ENCODE peak calls at places on chromosomes 11 and 22, in four cellular contexts. One of them, this sample, is unnamed.

GRCh38 chr11:44563716-44564115 is 1.7 kb upstream of the CD82 start:
- DNase-seq in fibroblast of lung: peak; percentile 80
- DNase-seq in neural progenitor cell: no peak
- DNase-seq in PC-3: no peak
- DNase-seq in this sample: no peak

GRCh38 chr11:16804104-16804947 is 65.9 kb downstream of the C11orf58 start:
- DNase-seq in neural progenitor cell: no peak
- DNase-seq in fibroblast of lung: peak; percentile 20
- DNase-seq in PC-3: peak; percentile 34
- DNase-seq in this sample: no peak

GRCh38 chr11:111530091-111530490 is 10.4 kb upstream of the LAYN start:
- DNase-seq in PC-3: no peak
- DNase-seq in fibroblast of lung: peak; percentile 88
- DNase-seq in neural progenitor cell: no peak
- DNase-seq in this sample: no peak

GRCh38 chr11:35162795-35163194 is 23.8 kb downstream of the CD44 start:
- DNase-seq in PC-3: peak; percentile 37
- DNase-seq in neural progenitor cell: no peak
- DNase-seq in fibroblast of lung: no peak
- DNase-seq in this sample: no peak

GRCh38 chr11:67632175-67632981 is 2.6 kb upstream of the NUDT8 start:
- DNase-seq in neural progenitor cell: no peak
- DNase-seq in PC-3: peak; percentile 18
- DNase-seq in fibroblast of lung: no peak
- DNase-seq in this sample: no peak

GRCh38 chr11:65547446-65548125 is 10.6 kb downstream of the LTBP3 start:
- DNase-seq in neural progenitor cell: no peak
- DNase-seq in fibroblast of lung: no peak
- DNase-seq in PC-3: no peak
- DNase-seq in this sample: no peak

GRCh38 chr11:76769645-76770586 is 13.2 kb upstream of the TSKU start:
- DNase-seq in PC-3: peak; percentile 55
- DNase-seq in fibroblast of lung: peak; percentile 69
- DNase-seq in neural progenitor cell: no peak
- DNase-seq in this sample: no peak

GRCh38 chr11:112963368-112963955 is 2.2 kb downstream of the NCAM1 start:
- DNase-seq in fibroblast of lung: no peak
- DNase-seq in neural progenitor cell: peak; percentile 75
- DNase-seq in PC-3: no peak
- DNase-seq in this sample: no peak

GRCh38 chr11:59960502-59961381 is 3.1 kb upstream of the OOSP4A start:
- DNase-seq in fibroblast of lung: no peak
- DNase-seq in neural progenitor cell: no peak
- DNase-seq in PC-3: no peak
- DNase-seq in this sample: no peak

GRCh38 chr11:120432056-120433018 is 79.2 kb upstream of the GRIK4 start:
- DNase-seq in fibroblast of lung: peak; percentile 99
- DNase-seq in neural progenitor cell: no peak
- DNase-seq in PC-3: peak; percentile 100
- DNase-seq in this sample: peak; percentile 65

GRCh38 chr11:68326334-68327215 is 14.2 kb downstream of the LRP5 start:
- DNase-seq in fibroblast of lung: no peak
- DNase-seq in PC-3: no peak
- DNase-seq in neural progenitor cell: no peak
- DNase-seq in this sample: no peak

GRCh38 chr11:120482149-120482548 is 29.4 kb upstream of the GRIK4 start:
- DNase-seq in neural progenitor cell: no peak
- DNase-seq in fibroblast of lung: peak; percentile 12
- DNase-seq in PC-3: peak; percentile 65
- DNase-seq in this sample: no peak

GRCh38 chr22:48080304-48081165 is 1318.1 kb downstream of the TBC1D22A start:
- DNase-seq in PC-3: no peak
- DNase-seq in neural progenitor cell: no peak
- DNase-seq in fibroblast of lung: no peak
- DNase-seq in this sample: no peak

GRCh38 chr11:132055296-132055695 is 684.9 kb downstream of the NTM start:
- DNase-seq in PC-3: no peak
- DNase-seq in fibroblast of lung: no peak
- DNase-seq in neural progenitor cell: no peak
- DNase-seq in this sample: no peak

GRCh38 chr11:132056689-132057088 is 686.3 kb downstream of the NTM start:
- DNase-seq in PC-3: no peak
- DNase-seq in fibroblast of lung: peak; percentile 96
- DNase-seq in neural progenitor cell: no peak
- DNase-seq in this sample: no peak

GRCh38 chr11:132054822-132055221 is 684.4 kb downstream of the NTM start:
- DNase-seq in PC-3: peak; percentile 20
- DNase-seq in fibroblast of lung: peak; percentile 99
- DNase-seq in neural progenitor cell: no peak
- DNase-seq in this sample: no peak

GRCh38 chr11:132060546-132060945 is 690.1 kb downstream of the NTM start:
- DNase-seq in neural progenitor cell: no peak
- DNase-seq in fibroblast of lung: peak; percentile 73
- DNase-seq in PC-3: peak; percentile 67
- DNase-seq in this sample: no peak

GRCh38 chr11:132058211-132058772 is 687.9 kb downstream of the NTM start:
- DNase-seq in fibroblast of lung: peak; percentile 85
- DNase-seq in PC-3: no peak
- DNase-seq in neural progenitor cell: no peak
- DNase-seq in this sample: peak; percentile 45
- H3K4me1 ChIP-seq in fibroblast of lung: peaks cover 34% of the 10 kb centered on the region
- H3K4me1 ChIP-seq in PC-3: peaks cover 14% of the 10 kb centered on the region
- H3K4me1 ChIP-seq in neural progenitor cell: no peaks in the 10 kb centered on the region
- H3K4me1 ChIP-seq in this sample: no peaks in the 10 kb centered on the region

DNA sequence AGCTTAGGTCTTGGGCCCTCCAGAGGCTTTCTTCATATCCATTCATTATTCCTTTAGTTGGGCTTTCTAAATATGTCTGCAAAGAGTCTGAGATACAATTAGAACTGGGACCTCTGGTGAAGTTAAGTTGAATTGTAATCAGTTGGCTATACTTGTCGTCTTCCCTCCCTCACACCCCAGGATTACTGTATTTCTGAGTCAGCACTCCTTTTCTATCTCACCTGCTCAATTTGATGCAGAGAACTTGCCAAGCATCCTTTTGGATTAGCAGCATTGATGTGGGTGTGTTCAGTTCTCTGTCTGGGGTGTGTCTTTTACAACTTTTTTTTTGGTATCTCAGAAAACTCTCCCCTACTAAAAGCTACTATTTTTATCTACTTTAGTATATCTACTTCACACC is 15.0 kb downstream of the CTNND1 start:
- DNase-seq in PC-3: peak; percentile 34
- DNase-seq in fibroblast of lung: no peak
- DNase-seq in neural progenitor cell: no peak
- DNase-seq in this sample: no peak
- H3K27ac ChIP-seq in PC-3: peak overlapping the region; percentile 96
- H3K27ac ChIP-seq in fibroblast of lung: peak overlapping the region; percentile 63
- H3K27ac ChIP-seq in neural progenitor cell: peak overlapping the region; percentile 98
- H3K27ac ChIP-seq in this sample: peak overlapping the region; percentile 73

GRCh38 chr11:2643746-2644145 is 56.0 kb downstream of the KCNQ1OT1 start:
- DNase-seq in neural progenitor cell: no peak
- DNase-seq in fibroblast of lung: no peak
- DNase-seq in PC-3: no peak
- DNase-seq in this sample: no peak
- H3K9me3 ChIP-seq in neural progenitor cell: peaks cover 57% of the 10 kb centered on the region
- H3K9me3 ChIP-seq in fibroblast of lung: peaks cover 3% of the 10 kb centered on the region
- H3K9me3 ChIP-seq in PC-3: peaks cover 18% of the 10 kb centered on the region
- H3K9me3 ChIP-seq in this sample: no peaks in the 10 kb centered on the region

DNA sequence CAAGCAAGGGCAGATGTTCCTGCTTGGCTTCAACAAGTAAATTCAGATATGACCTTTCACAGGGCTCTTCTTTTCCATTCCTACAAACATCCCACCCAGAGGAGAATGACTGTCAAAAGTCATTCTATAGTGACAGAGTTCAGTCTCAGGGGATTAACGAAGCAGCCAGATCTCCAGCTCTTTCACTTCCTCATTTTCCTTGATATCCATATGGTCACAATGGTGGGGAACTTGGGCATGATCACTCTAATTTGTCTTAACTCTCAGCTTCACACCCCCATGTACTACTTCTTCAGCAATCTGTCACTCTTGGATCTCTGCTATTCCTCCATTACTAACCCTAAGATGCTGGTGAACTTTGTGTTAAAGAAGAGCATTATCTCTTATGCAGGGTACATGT is 15.0 kb upstream of the OR8B8 start:
- DNase-seq in PC-3: no peak
- DNase-seq in fibroblast of lung: no peak
- DNase-seq in neural progenitor cell: no peak
- DNase-seq in this sample: no peak
- H3K4me1 ChIP-seq in PC-3: no peaks in the 10 kb centered on the region
- H3K4me1 ChIP-seq in fibroblast of lung: no peaks in the 10 kb centered on the region
- H3K4me1 ChIP-seq in neural progenitor cell: no peaks in the 10 kb centered on the region
- H3K4me1 ChIP-seq in this sample: no peaks in the 10 kb centered on the region